ENCODE peak calls at places on chromosome 18, in seven cellular contexts. X is HepG2, L is A549, O is K562, M is HCT116, E is GM23338, A is HL-60. G is an unnamed sample.

GRCh38 chr18:60075477-60075876 is 175.7 kb downstream of the PMAIP1 start:
- DNase-seq in O (no peak), E (peak), A (no peak), L (no peak), X (no peak), M (no peak), G (no peak)

GRCh38 chr18:77059294-77059916 is 73.2 kb downstream of the MBP start:
- DNase-seq in X (peak), E (peak), A (no peak), O (peak), L (peak), M (peak), G (no peak)

GRCh38 chr18:75241705-75242104 is 31.1 kb downstream of the TSHZ1 start:
- DNase-seq in X (peak), M (no peak), L (no peak), O (no peak), A (no peak), E (no peak), G (no peak)

GRCh38 chr18:25262920-25263319 is 89.0 kb downstream of the ZNF521 start:
- DNase-seq in A (no peak), M (no peak), O (no peak), L (no peak), E (no peak), X (no peak), G (no peak)

GRCh38 chr18:70490008-70490933 is 201.4 kb downstream of the SOCS6 start:
- DNase-seq in E (peak), L (no peak), M (peak), O (peak), X (peak), A (peak), G (no peak)

GRCh38 chr18:9916067-9916684 is 2.4 kb downstream of the VAPA start:
- DNase-seq in O (no peak), L (no peak), X (no peak), A (no peak), E (peak), M (no peak), G (no peak)

GRCh38 chr18:31645411-31645810 is 39.0 kb downstream of the B4GALT6 start:
- DNase-seq in M (no peak), X (no peak), L (no peak), O (no peak), A (no peak), E (no peak), G (no peak)

GRCh38 chr18:12741351-12741750 is 38.5 kb downstream of the PSMG2 start:
- DNase-seq in X (peak), E (no peak), A (no peak), L (peak), M (no peak), O (no peak), G (no peak)

GRCh38 chr18:54712315-54712714 is 116.0 kb upstream of the RAB27B start:
- DNase-seq in A (no peak), X (no peak), L (no peak), M (no peak), O (no peak), E (no peak), G (no peak)

GRCh38 chr18:32542221-32542798 is 71.6 kb upstream of the GAREM1 start:
- DNase-seq in O (no peak), E (peak), A (no peak), L (no peak), M (no peak), X (no peak), G (no peak)

GRCh38 chr18:2293109-2293839 is 278.0 kb downstream of the METTL4 start:
- DNase-seq in X (no peak), E (peak), M (no peak), L (no peak), A (no peak), O (no peak), G (no peak)

GRCh38 chr18:59265246-59266018 is 7.8 kb downstream of the RAX start:
- DNase-seq in M (no peak), E (peak), X (no peak), O (peak), A (no peak), L (peak), G (no peak)

GRCh38 chr18:46318356-46318755 is 214.2 kb downstream of the HAUS1 start:
- DNase-seq in X (no peak), L (no peak), O (no peak), A (no peak), E (no peak), M (no peak), G (no peak)

GRCh38 chr18:34942276-34942675 is 98.9 kb upstream of the MAPRE2 start:
- DNase-seq in X (no peak), E (no peak), M (no peak), L (no peak), O (no peak), A (no peak), G (no peak)

GRCh38 chr18:3593381-3593903 is 143.5 kb downstream of the TGIF1 start:
- DNase-seq in L (no peak), M (no peak), X (no peak), E (peak), O (peak), A (no peak), G (no peak)

GRCh38 chr18:60259052-60259681 is 113.4 kb downstream of the MC4R start:
- DNase-seq in E (no peak), A (no peak), M (no peak), L (no peak), O (no peak), X (no peak), G (no peak)

GRCh38 chr18:3248670-3249359 is 1.2 kb downstream of the MYL12A start:
- DNase-seq in A (peak), M (no peak), O (no peak), X (peak), E (no peak), L (no peak), G (no peak)

GRCh38 chr18:76493213-76494107 is 1.6 kb downstream of the ZNF516 start:
- DNase-seq in L (peak), E (peak), A (no peak), O (peak), X (peak), M (no peak), G (no peak)

GRCh38 chr18:8607776-8608682 is 1.2 kb upstream of the RAB12 start:
- DNase-seq in A (no peak), M (no peak), X (peak), E (no peak), O (no peak), L (no peak), G (peak)

GRCh38 chr18:46481048-46481846 is 175.8 kb downstream of the LOXHD1 start:
- DNase-seq in L (peak), A (peak), M (peak), X (peak), O (peak), E (peak), G (no peak)

GRCh38 chr18:58015045-58015444 is 29.0 kb upstream of the NEDD4L start:
- DNase-seq in E (no peak), M (no peak), L (no peak), X (no peak), A (no peak), O (no peak), G (peak)

GRCh38 chr18:28175047-28175929 is 1.6 kb downstream of the CDH2 start:
- DNase-seq in L (peak), M (no peak), E (peak), A (no peak), X (peak), O (no peak), G (no peak)

GRCh38 chr18:649341-649740 is 8.1 kb upstream of the TYMS start:
- DNase-seq in O (no peak), L (no peak), A (no peak), E (no peak), X (peak), M (no peak), G (no peak)

GRCh38 chr18:69400253-69400975 is at the start of gene DOK6:
- DNase-seq in M (no peak), A (no peak), O (no peak), E (peak), X (peak), L (peak), G (no peak)

GRCh38 chr18:10565835-10566234 is 40.0 kb downstream of the NAPG start:
- DNase-seq in M (no peak), E (no peak), L (no peak), O (no peak), A (peak), X (no peak), G (no peak)

GRCh38 chr18:21682276-21683051 is 22.1 kb downstream of the ABHD3 start:
- DNase-seq in X (no peak), E (peak), A (peak), O (no peak), L (no peak), M (no peak), G (peak)

GRCh38 chr18:58186258-58186948 is 142.4 kb downstream of the NEDD4L start:
- DNase-seq in X (no peak), M (no peak), E (no peak), O (no peak), A (no peak), L (no peak), G (no peak)

GRCh38 chr18:44309185-44309584 is 371.5 kb upstream of the SETBP1 start:
- DNase-seq in X (no peak), E (no peak), L (no peak), O (no peak), A (no peak), M (no peak), G (no peak)

GRCh38 chr18:64513401-64513800 is 364.5 kb upstream of the LINC00305 start:
- DNase-seq in E (no peak), X (no peak), L (no peak), O (no peak), A (no peak), M (no peak), G (no peak)

GRCh38 chr18:60549338-60549960 is 176.9 kb upstream of the MC4R start:
- DNase-seq in L (peak), E (peak), A (peak), X (peak), M (peak), O (peak), G (no peak)

GRCh38 chr18:62360806-62361205 is 35.7 kb downstream of the TNFRSF11A start:
- DNase-seq in A (no peak), E (no peak), L (no peak), O (no peak), M (no peak), X (no peak), G (no peak)

DNA sequence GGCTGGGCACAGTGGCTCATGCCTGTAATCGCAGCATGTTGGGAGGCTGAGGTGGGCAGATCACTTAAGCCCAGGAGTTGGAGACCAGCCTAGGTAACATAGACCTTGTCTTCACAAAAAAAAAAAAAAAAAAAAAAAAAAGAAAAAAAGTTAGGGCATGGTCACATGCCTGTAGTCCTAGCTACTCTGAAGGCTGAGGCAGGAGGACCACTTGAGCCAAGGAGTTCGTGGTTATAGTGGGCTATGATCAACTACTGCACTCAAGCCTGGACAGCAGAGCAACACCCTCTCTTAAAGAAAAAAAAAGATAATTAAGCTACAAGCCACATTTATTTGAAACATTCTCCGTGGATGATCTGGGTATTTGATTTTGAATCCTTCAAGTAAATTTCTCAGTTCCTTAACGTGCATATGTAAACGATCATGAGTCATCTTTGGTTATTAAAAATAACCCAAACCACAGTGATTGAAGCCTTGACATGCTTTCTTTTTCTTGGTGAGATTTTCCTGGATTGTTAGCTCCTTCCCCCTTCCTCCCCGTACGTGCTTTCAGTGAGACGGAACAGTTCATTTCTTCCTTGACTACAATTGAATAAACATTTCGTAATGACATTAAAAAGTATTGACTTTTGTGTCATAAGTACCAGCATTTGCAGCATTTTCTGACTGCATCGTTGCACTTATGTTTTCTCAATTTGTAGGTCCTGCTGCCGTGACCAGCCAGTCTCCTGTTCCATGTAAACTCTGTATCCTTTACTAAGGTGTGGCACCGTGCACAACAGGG is 20.3 kb downstream of the RMC1 start:
- DNase-seq in M (no peak), A (no peak), O (no peak), E (no peak), X (no peak), L (no peak), G (peak)
- TF ChIP-seq REST in M (no peak), A (no peak), O (no peak), E (no peak), X (no peak), L (no peak), G (no peak)

GRCh38 chr18:56245856-56246575 is 392.4 kb downstream of the TXNL1 start:
- DNase-seq in L (no peak), O (no peak), X (no peak), E (no peak), A (no peak), M (no peak), G (no peak)
- TF ChIP-seq REST in L (no peak), O (no peak), X (no peak), E (no peak), A (no peak), M (no peak), G (no peak)

DNA sequence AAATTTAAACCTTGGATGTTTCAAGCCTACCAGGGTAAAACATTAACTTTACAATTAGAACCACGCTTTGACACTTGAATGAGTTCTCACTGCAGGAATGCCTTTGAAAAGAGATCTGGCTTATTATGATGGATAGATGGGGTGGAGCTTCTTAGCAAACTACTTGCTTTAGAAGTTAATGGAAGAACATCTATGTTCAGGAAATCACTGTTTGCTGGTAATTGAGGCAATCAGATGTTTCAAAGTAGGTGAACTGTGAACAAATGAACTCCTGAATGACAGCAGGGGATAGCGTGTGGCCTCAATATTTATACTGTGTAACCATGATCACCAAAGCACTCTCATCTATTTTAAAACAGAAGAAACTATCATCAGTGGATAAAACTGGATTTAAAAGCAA is 383.6 kb downstream of the PIK3C3 start:
- DNase-seq in A (no peak), X (peak), E (peak), L (no peak), O (no peak), M (no peak), G (no peak)
- TF ChIP-seq REST in A (no peak), X (no peak), E (no peak), L (no peak), O (no peak), M (no peak), G (no peak)

DNA sequence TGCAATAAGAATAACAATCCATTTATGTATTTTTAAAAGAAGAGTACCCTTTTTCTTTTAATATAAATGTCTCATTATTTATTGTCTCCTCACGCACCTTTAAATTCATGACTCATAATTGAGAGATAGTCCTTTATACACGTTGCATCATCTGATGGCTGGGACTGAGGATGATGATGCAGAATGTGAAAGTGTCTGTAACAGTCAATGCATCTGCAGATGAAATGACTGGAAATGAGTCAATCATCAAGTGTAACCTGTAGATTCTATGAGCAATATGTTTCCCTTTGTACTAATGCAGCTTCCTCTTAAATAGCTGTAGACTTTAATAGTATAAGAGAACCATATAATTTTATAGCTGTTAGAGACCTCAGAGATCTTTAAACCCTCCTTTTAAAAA is 26.1 kb upstream of the SYT4 start:
- DNase-seq in X (no peak), M (no peak), O (no peak), E (no peak), A (no peak), L (no peak), G (no peak)
- TF ChIP-seq REST in X (no peak), M (no peak), O (no peak), E (no peak), A (no peak), L (no peak), G (no peak)

DNA sequence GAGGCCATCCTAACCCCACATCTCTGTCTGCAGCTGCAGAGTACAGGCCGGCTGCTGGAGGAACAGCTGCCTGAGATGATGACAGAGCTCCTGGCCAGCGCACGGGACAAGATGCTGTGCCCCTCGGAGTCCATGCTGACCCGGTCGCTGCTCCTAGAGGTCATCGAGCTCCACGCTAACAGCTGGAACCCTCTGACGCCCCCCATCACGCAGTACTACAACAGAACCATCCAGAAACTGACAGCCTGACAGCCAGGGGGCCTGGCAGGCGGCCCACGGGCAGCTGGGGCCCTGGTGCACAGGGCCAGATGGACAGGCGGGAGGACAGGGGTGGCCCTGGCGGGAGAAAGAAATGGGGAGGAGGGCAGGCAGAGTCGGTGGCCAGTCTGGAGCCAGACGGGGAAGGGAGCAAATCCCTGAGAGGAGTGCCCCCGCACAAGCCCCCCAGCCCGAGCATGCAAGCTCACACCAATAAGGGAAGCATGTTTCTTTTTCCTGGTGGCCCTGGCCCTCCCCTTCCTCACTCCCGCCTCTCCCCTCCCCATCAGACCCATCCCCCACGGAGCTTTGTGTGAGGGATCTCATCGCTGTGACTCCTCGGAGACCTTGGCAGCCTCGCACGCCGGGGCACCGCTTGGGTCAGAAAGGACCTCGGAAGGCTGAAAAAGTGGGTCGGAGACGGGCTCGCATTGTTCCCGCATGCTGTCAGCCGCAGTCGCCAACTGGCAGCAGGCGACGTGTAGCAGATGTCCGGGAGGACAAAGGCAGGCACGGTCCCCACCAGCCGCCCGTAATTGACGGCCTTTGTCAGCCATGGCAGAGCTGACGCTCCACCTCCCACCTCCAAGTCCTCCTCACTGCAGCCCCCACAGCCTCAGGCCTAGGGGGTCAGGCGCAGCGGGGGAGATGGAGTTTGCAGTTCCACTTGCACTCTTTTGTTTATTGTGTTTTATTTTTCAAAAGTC is 91.2 kb downstream of the SMAD7 start:
- DNase-seq in A (no peak), L (no peak), O (no peak), E (peak), X (no peak), M (no peak), G (no peak)
- TF ChIP-seq REST in A (no peak), L (no peak), O (no peak), E (no peak), X (no peak), M (no peak), G (no peak)

GRCh38 chr18:67463829-67464228 is 52.7 kb downstream of the DSEL start:
- DNase-seq in X (no peak), E (peak), L (no peak), M (no peak), O (no peak), A (no peak), G (no peak)
- TF ChIP-seq REST in X (no peak), E (no peak), L (no peak), M (no peak), O (no peak), A (no peak), G (no peak)

GRCh38 chr18:74005320-74006110 is 142.1 kb downstream of the FBXO15 start:
- DNase-seq in L (no peak), M (no peak), E (no peak), O (no peak), X (no peak), A (no peak), G (no peak)
- TF ChIP-seq REST in L (no peak), M (no peak), E (no peak), O (no peak), X (no peak), A (no peak), G (no peak)

GRCh38 chr18:49690307-49690706 is 123.0 kb downstream of the ACAA2 start:
- DNase-seq in O (no peak), X (no peak), L (no peak), A (no peak), E (no peak), M (peak), G (no peak)
- TF ChIP-seq REST in O (no peak), X (no peak), L (no peak), A (no peak), E (no peak), M (no peak), G (no peak)

GRCh38 chr18:6406075-6406909 is 8.4 kb downstream of the L3MBTL4 start:
- DNase-seq in L (no peak), E (peak), X (peak), A (no peak), O (no peak), M (no peak), G (no peak)
- TF ChIP-seq REST in L (no peak), E (no peak), X (no peak), A (no peak), O (no peak), M (no peak), G (no peak)

DNA sequence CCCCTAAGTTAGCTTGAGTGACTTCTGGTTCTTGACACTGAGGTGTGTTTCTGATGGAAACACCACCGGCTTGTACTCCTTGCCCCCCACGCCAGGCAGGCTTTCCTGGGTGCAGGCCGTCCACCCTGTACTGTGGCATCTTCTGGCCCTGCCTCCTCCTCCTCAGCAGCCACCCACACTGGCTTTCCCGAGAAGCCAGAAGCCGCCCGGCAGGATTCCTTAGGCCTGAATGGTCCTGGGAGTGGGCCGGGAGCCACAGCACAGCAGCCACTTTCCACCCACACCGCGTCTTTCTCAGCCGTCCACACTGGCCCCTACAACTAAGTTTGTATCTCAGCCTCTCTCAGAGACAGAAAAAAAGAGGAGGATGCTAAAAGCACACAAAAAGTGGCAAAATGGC is 2.1 kb upstream of the HSBP1L1 start:
- DNase-seq in M (peak), L (no peak), E (no peak), X (no peak), O (no peak), A (no peak), G (no peak)
- TF ChIP-seq REST in M (no peak), L (no peak), E (no peak), X (no peak), O (no peak), A (no peak), G (no peak)

G was measured in GM12878.